ENCODE peak calls at places on chromosomes 6 and 20, in six cellular contexts. One of them, this sample, is unnamed.

GRCh38 chr20:35463455-35464300 is 8.3 kb downstream of the CEP250 start:
- DNase-seq in RWPE1: peak
- DNase-seq in OCI-LY7: peak
- DNase-seq in OCI-M1: peak
- DNase-seq in fibroblast of mammary gland: peak
- DNase-seq in Calu3: peak
- DNase-seq in this sample: no peak

GRCh38 chr6:170316071-170316470 is 9.5 kb downstream of the FAM120B start:
- DNase-seq in Calu3: no peak
- DNase-seq in OCI-LY7: no peak
- DNase-seq in fibroblast of mammary gland: no peak
- DNase-seq in OCI-M1: no peak
- DNase-seq in RWPE1: peak
- DNase-seq in this sample: no peak

GRCh38 chr6:62492192-62492822 is 206.3 kb upstream of the KHDRBS2 start:
- DNase-seq in fibroblast of mammary gland: no peak
- DNase-seq in Calu3: no peak
- DNase-seq in OCI-M1: no peak
- DNase-seq in OCI-LY7: no peak
- DNase-seq in RWPE1: no peak
- DNase-seq in this sample: no peak

GRCh38 chr20:11676618-11677289 is 240.9 kb upstream of the BTBD3 start:
- DNase-seq in Calu3: peak
- DNase-seq in OCI-M1: peak
- DNase-seq in OCI-LY7: peak
- DNase-seq in fibroblast of mammary gland: peak
- DNase-seq in RWPE1: peak
- DNase-seq in this sample: no peak

GRCh38 chr6:131159578-131159977 is 24.3 kb downstream of the AKAP7 start:
- DNase-seq in RWPE1: peak
- DNase-seq in fibroblast of mammary gland: peak
- DNase-seq in OCI-LY7: no peak
- DNase-seq in OCI-M1: peak
- DNase-seq in Calu3: no peak
- DNase-seq in this sample: no peak

GRCh38 chr6:13641315-13641714 is 26.2 kb downstream of the NOL7 start:
- DNase-seq in RWPE1: no peak
- DNase-seq in OCI-M1: no peak
- DNase-seq in fibroblast of mammary gland: peak
- DNase-seq in Calu3: no peak
- DNase-seq in OCI-LY7: no peak
- DNase-seq in this sample: no peak

GRCh38 chr6:33277663-33278391 is 904 bp downstream of the B3GALT4 start:
- DNase-seq in OCI-LY7: peak
- DNase-seq in RWPE1: no peak
- DNase-seq in OCI-M1: no peak
- DNase-seq in Calu3: peak
- DNase-seq in fibroblast of mammary gland: no peak
- DNase-seq in this sample: no peak

GRCh38 chr6:44926556-44926955 is 401.6 kb upstream of the RUNX2 start:
- DNase-seq in OCI-LY7: no peak
- DNase-seq in OCI-M1: no peak
- DNase-seq in fibroblast of mammary gland: peak
- DNase-seq in RWPE1: peak
- DNase-seq in Calu3: no peak
- DNase-seq in this sample: no peak

GRCh38 chr20:46160661-46161060 is 42.5 kb downstream of the CD40 start:
- DNase-seq in OCI-LY7: no peak
- DNase-seq in fibroblast of mammary gland: no peak
- DNase-seq in RWPE1: no peak
- DNase-seq in OCI-M1: no peak
- DNase-seq in Calu3: no peak
- DNase-seq in this sample: no peak

GRCh38 chr6:164741938-164742451 is 567.4 kb downstream of the C6orf118 start:
- DNase-seq in OCI-M1: no peak
- DNase-seq in RWPE1: no peak
- DNase-seq in fibroblast of mammary gland: no peak
- DNase-seq in Calu3: no peak
- DNase-seq in OCI-LY7: no peak
- DNase-seq in this sample: no peak

GRCh38 chr6:168838000-168838399 is 397.0 kb downstream of the SMOC2 start:
- DNase-seq in Calu3: no peak
- DNase-seq in OCI-M1: no peak
- DNase-seq in fibroblast of mammary gland: no peak
- DNase-seq in OCI-LY7: no peak
- DNase-seq in RWPE1: no peak
- DNase-seq in this sample: no peak

GRCh38 chr6:31528307-31528777 is 420 bp upstream of the MCCD1 start:
- DNase-seq in fibroblast of mammary gland: no peak
- DNase-seq in OCI-M1: peak
- DNase-seq in Calu3: no peak
- DNase-seq in RWPE1: no peak
- DNase-seq in OCI-LY7: no peak
- DNase-seq in this sample: no peak

GRCh38 chr6:66403965-66404364 is 696.9 kb upstream of the EYS start:
- DNase-seq in OCI-LY7: no peak
- DNase-seq in RWPE1: no peak
- DNase-seq in OCI-M1: no peak
- DNase-seq in fibroblast of mammary gland: no peak
- DNase-seq in Calu3: no peak
- DNase-seq in this sample: no peak

GRCh38 chr6:7787137-7787575 is 61.3 kb downstream of the BMP6 start:
- DNase-seq in OCI-LY7: no peak
- DNase-seq in RWPE1: peak
- DNase-seq in Calu3: no peak
- DNase-seq in OCI-M1: no peak
- DNase-seq in fibroblast of mammary gland: peak
- DNase-seq in this sample: no peak

GRCh38 chr6:141541766-141542324 is 590.9 kb upstream of the GJE1 start:
- DNase-seq in fibroblast of mammary gland: peak
- DNase-seq in Calu3: no peak
- DNase-seq in OCI-LY7: peak
- DNase-seq in RWPE1: no peak
- DNase-seq in OCI-M1: no peak
- DNase-seq in this sample: no peak

GRCh38 chr20:46375771-46376170 is 30.6 kb downstream of the ELMO2 start:
- DNase-seq in fibroblast of mammary gland: peak
- DNase-seq in Calu3: no peak
- DNase-seq in OCI-M1: no peak
- DNase-seq in OCI-LY7: no peak
- DNase-seq in RWPE1: no peak
- DNase-seq in this sample: no peak

GRCh38 chr20:50870572-50871161 is 60.6 kb downstream of the ADNP start:
- DNase-seq in Calu3: no peak
- DNase-seq in RWPE1: no peak
- DNase-seq in OCI-LY7: no peak
- DNase-seq in OCI-M1: no peak
- DNase-seq in fibroblast of mammary gland: no peak
- DNase-seq in this sample: no peak

GRCh38 chr20:53739799-53740785 is 146.5 kb upstream of the ZNF217 start:
- DNase-seq in RWPE1: no peak
- DNase-seq in fibroblast of mammary gland: no peak
- DNase-seq in Calu3: peak
- DNase-seq in OCI-LY7: peak
- DNase-seq in OCI-M1: peak
- DNase-seq in this sample: no peak

GRCh38 chr6:137043710-137044365 is 927 bp downstream of the IL20RA start:
- DNase-seq in fibroblast of mammary gland: peak
- DNase-seq in OCI-LY7: no peak
- DNase-seq in RWPE1: peak
- DNase-seq in Calu3: no peak
- DNase-seq in OCI-M1: no peak
- DNase-seq in this sample: peak

GRCh38 chr6:49849121-49849907 is 17.0 kb downstream of the CRISP1 start:
- DNase-seq in RWPE1: peak
- DNase-seq in OCI-LY7: peak
- DNase-seq in Calu3: no peak
- DNase-seq in OCI-M1: peak
- DNase-seq in fibroblast of mammary gland: peak
- DNase-seq in this sample: no peak

GRCh38 chr6:55954436-55954835 is 79.0 kb upstream of the BMP5 start:
- DNase-seq in RWPE1: no peak
- DNase-seq in OCI-M1: no peak
- DNase-seq in fibroblast of mammary gland: no peak
- DNase-seq in OCI-LY7: no peak
- DNase-seq in Calu3: no peak
- DNase-seq in this sample: no peak

GRCh38 chr6:83006270-83006905 is 59.3 kb downstream of the UBE3D start:
- DNase-seq in OCI-LY7: no peak
- DNase-seq in RWPE1: no peak
- DNase-seq in OCI-M1: peak
- DNase-seq in Calu3: no peak
- DNase-seq in fibroblast of mammary gland: no peak
- DNase-seq in this sample: no peak

GRCh38 chr6:118908441-118908840 is 14.5 kb downstream of the ASF1A start:
- DNase-seq in OCI-M1: no peak
- DNase-seq in OCI-LY7: no peak
- DNase-seq in RWPE1: no peak
- DNase-seq in Calu3: no peak
- DNase-seq in fibroblast of mammary gland: no peak
- DNase-seq in this sample: no peak

GRCh38 chr6:35368038-35368887 is 25.9 kb downstream of the PPARD start:
- DNase-seq in OCI-LY7: peak
- DNase-seq in fibroblast of mammary gland: peak
- DNase-seq in OCI-M1: peak
- DNase-seq in RWPE1: no peak
- DNase-seq in Calu3: peak
- DNase-seq in this sample: no peak

GRCh38 chr20:38651154-38651553 is 49.5 kb downstream of the ARHGAP40 start:
- DNase-seq in Calu3: peak
- DNase-seq in fibroblast of mammary gland: no peak
- DNase-seq in OCI-M1: no peak
- DNase-seq in RWPE1: no peak
- DNase-seq in OCI-LY7: no peak
- DNase-seq in this sample: no peak

GRCh38 chr20:16801919-16802651 is 53.9 kb downstream of the OTOR start:
- DNase-seq in OCI-LY7: peak
- DNase-seq in fibroblast of mammary gland: peak
- DNase-seq in RWPE1: peak
- DNase-seq in OCI-M1: peak
- DNase-seq in Calu3: peak
- DNase-seq in this sample: peak

GRCh38 chr6:157644043-157644810 is 178.8 kb upstream of the SNX9 start:
- DNase-seq in OCI-M1: no peak
- DNase-seq in OCI-LY7: no peak
- DNase-seq in RWPE1: peak
- DNase-seq in fibroblast of mammary gland: no peak
- DNase-seq in Calu3: no peak
- DNase-seq in this sample: no peak

GRCh38 chr6:154058963-154059680 is 20.1 kb downstream of the OPRM1 start:
- DNase-seq in Calu3: no peak
- DNase-seq in OCI-M1: no peak
- DNase-seq in fibroblast of mammary gland: no peak
- DNase-seq in OCI-LY7: no peak
- DNase-seq in RWPE1: no peak
- DNase-seq in this sample: no peak

GRCh38 chr6:137475103-137475502 is 19.1 kb downstream of the OLIG3 start:
- DNase-seq in fibroblast of mammary gland: no peak
- DNase-seq in Calu3: no peak
- DNase-seq in RWPE1: no peak
- DNase-seq in OCI-LY7: no peak
- DNase-seq in OCI-M1: peak
- DNase-seq in this sample: no peak

GRCh38 chr6:117222861-117223260 is 42.5 kb upstream of the VGLL2 start:
- DNase-seq in OCI-LY7: no peak
- DNase-seq in fibroblast of mammary gland: no peak
- DNase-seq in OCI-M1: no peak
- DNase-seq in RWPE1: no peak
- DNase-seq in Calu3: no peak
- DNase-seq in this sample: no peak

GRCh38 chr6:91786474-91787184 is 1199.8 kb upstream of the MAP3K7 start:
- DNase-seq in fibroblast of mammary gland: no peak
- DNase-seq in OCI-M1: no peak
- DNase-seq in OCI-LY7: no peak
- DNase-seq in Calu3: no peak
- DNase-seq in RWPE1: no peak
- DNase-seq in this sample: no peak

GRCh38 chr6:13953061-13953705 is 28.4 kb downstream of the RNF182 start:
- DNase-seq in Calu3: peak
- DNase-seq in fibroblast of mammary gland: no peak
- DNase-seq in OCI-M1: no peak
- DNase-seq in RWPE1: peak
- DNase-seq in OCI-LY7: no peak
- DNase-seq in this sample: no peak

GRCh38 chr6:106757267-106757666 is 127.9 kb downstream of the QRSL1 start:
- DNase-seq in fibroblast of mammary gland: no peak
- DNase-seq in RWPE1: no peak
- DNase-seq in OCI-LY7: no peak
- DNase-seq in OCI-M1: peak
- DNase-seq in Calu3: no peak
- DNase-seq in this sample: no peak

GRCh38 chr6:150018846-150019580 is 6.3 kb downstream of the RAET1L start:
- DNase-seq in OCI-M1: no peak
- DNase-seq in fibroblast of mammary gland: no peak
- DNase-seq in RWPE1: no peak
- DNase-seq in Calu3: no peak
- DNase-seq in OCI-LY7: no peak
- DNase-seq in this sample: no peak

GRCh38 chr6:157990321-157991066 is 8.8 kb downstream of the SYNJ2 start:
- DNase-seq in fibroblast of mammary gland: peak
- DNase-seq in OCI-LY7: peak
- DNase-seq in Calu3: no peak
- DNase-seq in RWPE1: no peak
- DNase-seq in OCI-M1: no peak
- DNase-seq in this sample: no peak

GRCh38 chr6:122322824-122323223 is 76.6 kb upstream of the HSF2 start:
- DNase-seq in fibroblast of mammary gland: peak
- DNase-seq in OCI-M1: peak
- DNase-seq in RWPE1: no peak
- DNase-seq in OCI-LY7: no peak
- DNase-seq in Calu3: no peak
- DNase-seq in this sample: no peak